ENCODE peak calls at places on chromosome 16, in eight cellular contexts. S, G, J, H, B, R, E and A are unnamed samples.

GRCh38 chr16:49456763-49457162 is 83.2 kb downstream of the C16orf78 start:
- DNase-seq in S (no peak), G (peak; percentile 22), J (no peak), H (no peak), B (no peak), R (no peak), E (no peak), A (no peak)

GRCh38 chr16:12059216-12059769 is 82.8 kb downstream of the SNX29 start:
- DNase-seq in S (no peak), G (peak; percentile 63), J (no peak), H (no peak), B (no peak), R (no peak), E (peak; percentile 11), A (peak; percentile 28)

GRCh38 chr16:47058295-47059086 is 85.0 kb upstream of the DNAJA2 start:
- DNase-seq in S (no peak), G (peak; percentile 15), J (no peak), H (no peak), B (no peak), R (no peak), E (no peak), A (no peak)

GRCh38 chr16:56950455-56950854 is 11.3 kb upstream of the CETP start:
- DNase-seq in S (no peak), G (no peak), J (no peak), H (no peak), B (no peak), R (no peak), E (no peak), A (no peak)

GRCh38 chr16:50548659-50549560 is 714 bp downstream of the NKD1 start:
- DNase-seq in S (peak; percentile 4), G (no peak), J (peak; percentile 55), H (peak; percentile 34), B (peak; percentile 59), R (no peak), E (no peak), A (no peak)

GRCh38 chr16:84356591-84357116 is 11.7 kb upstream of the ATP2C2 start:
- DNase-seq in S (no peak), G (no peak), J (no peak), H (no peak), B (no peak), R (no peak), E (peak; percentile 88), A (no peak)

GRCh38 chr16:11139624-11140375 is 116.2 kb downstream of the SOCS1 start:
- DNase-seq in S (no peak), G (no peak), J (no peak), H (no peak), B (no peak), R (no peak), E (no peak), A (no peak)

GRCh38 chr16:22632621-22633020 is 121.9 kb downstream of the NPIPB5 start:
- DNase-seq in S (no peak), G (no peak), J (no peak), H (no peak), B (no peak), R (no peak), E (no peak), A (no peak)

GRCh38 chr16:68229431-68230175 is 6.3 kb downstream of the ESRP2 start:
- DNase-seq in S (peak; percentile 32), G (no peak), J (peak; percentile 58), H (peak; percentile 28), B (peak; percentile 59), R (peak; percentile 40), E (peak; percentile 55), A (no peak)

GRCh38 chr16:3739636-3740035 is 22.3 kb upstream of the TRAP1 start:
- DNase-seq in S (no peak), G (peak; percentile 35), J (no peak), H (no peak), B (no peak), R (no peak), E (no peak), A (no peak)

GRCh38 chr16:11395008-11395948 is 50.0 kb downstream of the RMI2 start:
- DNase-seq in S (no peak), G (peak; percentile 37), J (no peak), H (no peak), B (no peak), R (no peak), E (no peak), A (no peak)

GRCh38 chr16:50035468-50035992 is 10.5 kb downstream of the CNEP1R1 start:
- DNase-seq in S (no peak), G (no peak), J (no peak), H (no peak), B (no peak), R (no peak), E (no peak), A (no peak)

GRCh38 chr16:6804461-6804860 is 528.2 kb upstream of the RBFOX1 start:
- DNase-seq in S (no peak), G (no peak), J (no peak), H (no peak), B (no peak), R (no peak), E (no peak), A (no peak)

GRCh38 chr16:73171380-73171779 is 123.5 kb upstream of the ZFHX3 start:
- DNase-seq in S (no peak), G (no peak), J (no peak), H (no peak), B (no peak), R (no peak), E (no peak), A (no peak)

GRCh38 chr16:24700549-24701392 is 28.7 kb upstream of the TNRC6A start:
- DNase-seq in S (no peak), G (no peak), J (peak; percentile 70), H (peak; percentile 58), B (no peak), R (no peak), E (peak; percentile 33), A (peak; percentile 62)

GRCh38 chr16:22813946-22814325 is at the start of gene HS3ST2:
- DNase-seq in S (no peak), G (peak; percentile 71), J (peak; percentile 9), H (no peak), B (peak; percentile 72), R (no peak), E (peak; percentile 29), A (peak; percentile 35)

GRCh38 chr16:87178977-87179376 is 138.2 kb downstream of the C16orf95 start:
- DNase-seq in S (no peak), G (no peak), J (peak; percentile 30), H (no peak), B (no peak), R (no peak), E (no peak), A (peak; percentile 33)

GRCh38 chr16:87178177-87178863 is 138.9 kb downstream of the C16orf95 start:
- DNase-seq in S (no peak), G (no peak), J (no peak), H (no peak), B (no peak), R (no peak), E (no peak), A (no peak)

GRCh38 chr16:67833035-67833417 is 9.1 kb upstream of the THAP11 start:
- DNase-seq in S (no peak), G (no peak), J (no peak), H (no peak), B (no peak), R (no peak), E (no peak), A (no peak)

GRCh38 chr16:69329369-69330285 is 761 bp downstream of the PDF start:
- DNase-seq in S (peak; percentile 30), G (peak; percentile 75), J (peak; percentile 39), H (no peak), B (peak; percentile 50), R (no peak), E (peak; percentile 51), A (no peak)

GRCh38 chr16:80932725-80933124 is 74.0 kb downstream of the CMC2 start:
- DNase-seq in S (no peak), G (no peak), J (peak; percentile 40), H (no peak), B (peak; percentile 10), R (no peak), E (peak; percentile 23), A (peak; percentile 48)

GRCh38 chr16:24879684-24880083 is 33.9 kb downstream of the SLC5A11 start:
- DNase-seq in S (no peak), G (no peak), J (no peak), H (no peak), B (no peak), R (no peak), E (no peak), A (no peak)

GRCh38 chr16:57906385-57907316 is 64.3 kb downstream of the CNGB1 start:
- DNase-seq in S (no peak), G (no peak), J (no peak), H (no peak), B (peak; percentile 56), R (no peak), E (peak; percentile 9), A (no peak)

GRCh38 chr16:3175157-3176153 is 12.5 kb upstream of the OR1F1 start:
- DNase-seq in S (no peak), G (no peak), J (no peak), H (no peak), B (peak; percentile 41), R (no peak), E (no peak), A (no peak)

GRCh38 chr16:81410643-81411235 is 33.9 kb upstream of the CMIP start:
- DNase-seq in S (no peak), G (no peak), J (no peak), H (no peak), B (no peak), R (no peak), E (no peak), A (no peak)

GRCh38 chr16:31323959-31324629 is 30.9 kb upstream of the ITGAX start:
- DNase-seq in S (no peak), G (no peak), J (no peak), H (no peak), B (no peak), R (no peak), E (no peak), A (no peak)

GRCh38 chr16:66134875-66135274 is 231.6 kb upstream of the CDH5 start:
- DNase-seq in S (no peak), G (no peak), J (no peak), H (no peak), B (no peak), R (no peak), E (no peak), A (no peak)

GRCh38 chr16:71351558-71351901 is 7.0 kb upstream of the CALB2 start:
- DNase-seq in S (no peak), G (no peak), J (no peak), H (no peak), B (no peak), R (no peak), E (no peak), A (no peak)

GRCh38 chr16:11585460-11586374 is 1.0 kb downstream of the LITAF start:
- DNase-seq in S (peak; percentile 12), G (peak; percentile 73), J (peak; percentile 50), H (no peak), B (no peak), R (peak; percentile 27), E (no peak), A (peak; percentile 24)

GRCh38 chr16:77289331-77289809 is 90.2 kb downstream of the SYCE1L start:
- DNase-seq in S (no peak), G (no peak), J (no peak), H (no peak), B (peak; percentile 23), R (no peak), E (no peak), A (no peak)

GRCh38 chr16:70737377-70738082 is 51.7 kb upstream of the MTSS2 start:
- DNase-seq in S (peak; percentile 50), G (peak; percentile 83), J (peak; percentile 71), H (no peak), B (no peak), R (peak; percentile 82), E (peak; percentile 53), A (peak; percentile 83)

GRCh38 chr16:2858245-2859025 is 465 bp upstream of the PRSS22 start:
- DNase-seq in S (no peak), G (peak; percentile 93), J (no peak), H (peak; percentile 93), B (no peak), R (no peak), E (no peak), A (no peak)

GRCh38 chr16:48408688-48409087 is 23.5 kb upstream of the SIAH1 start:
- DNase-seq in S (no peak), G (no peak), J (no peak), H (peak; percentile 55), B (no peak), R (no peak), E (no peak), A (peak; percentile 31)